ENCODE peak calls at places on chromosomes 5 and 9, in four cellular contexts. G is stimulated activated naive CD4-positive, alpha-beta T cell; K is amygdala; L is amniotic epithelial cell. C is an unnamed sample.

GRCh38 chr5:173714551-173715428 is 98.3 kb upstream of the BOD1 start:
- DNase-seq in K (no peak), G (no peak), L (peak), C (peak)

GRCh38 chr5:179381691-179382090 is 36.4 kb upstream of the ADAMTS2 start:
- DNase-seq in G (no peak), L (no peak), K (no peak), C (no peak)

GRCh38 chr9:136418182-136419091 is 8.0 kb downstream of the PMPCA start:
- DNase-seq in G (no peak), K (no peak), L (no peak), C (no peak)

GRCh38 chr5:138440226-138441073 is 1.6 kb downstream of the REEP2 start:
- DNase-seq in K (no peak), L (no peak), G (no peak), C (no peak)

GRCh38 chr9:123081824-123082223 is 48.4 kb downstream of the GPR21 start:
- DNase-seq in L (peak), K (no peak), G (no peak), C (peak)

GRCh38 chr9:88258012-88258411 is 119.7 kb upstream of the SPATA31C2 start:
- DNase-seq in K (no peak), G (no peak), L (peak), C (peak)

GRCh38 chr5:90747175-90747574 is 188.6 kb downstream of the ADGRV1 start:
- DNase-seq in K (no peak), L (no peak), G (no peak), C (peak)

GRCh38 chr9:82606761-82607382 is 456.1 kb downstream of the RASEF start:
- DNase-seq in K (no peak), G (no peak), L (peak), C (peak)

GRCh38 chr9:124256517-124257069 is 1.2 kb upstream of the NEK6 start:
- DNase-seq in L (peak), K (no peak), G (no peak), C (peak)

GRCh38 chr5:73544429-73545402 is 20.7 kb downstream of the ANKRA2 start:
- DNase-seq in G (no peak), L (peak), K (no peak), C (peak)

GRCh38 chr9:32627394-32627954 is 8.0 kb downstream of the TAF1L start:
- DNase-seq in L (no peak), G (no peak), K (no peak), C (no peak)

GRCh38 chr5:144333336-144333920 is 162.8 kb downstream of the KCTD16 start:
- DNase-seq in K (no peak), G (no peak), L (no peak), C (peak)

GRCh38 chr9:130117376-130117775 is 54.8 kb upstream of the NCS1 start:
- DNase-seq in G (no peak), L (peak), K (no peak), C (no peak)

GRCh38 chr5:153480401-153480800 is 10.1 kb upstream of the GRIA1 start:
- DNase-seq in L (no peak), G (no peak), K (no peak), C (peak)

C was measured in choroid plexus epithelial cell.